ENCODE peak calls at places on chromosomes 16 and 17, in seven cellular contexts. One of them, this sample, is unnamed. For H3K4me1, the result is how much of the 10 kb centered on the place peaks cover.

GRCh38 chr17:28747801-28748750 is 4.3 kb downstream of the TRAF4 start:
- DNase-seq in mammary epithelial cell: no peak
- DNase-seq in HCT116: no peak
- DNase-seq in endodermal cell: peak
- DNase-seq in psoas muscle: no peak
- DNase-seq in ovary: peak
- DNase-seq in mesendoderm: no peak
- DNase-seq in this sample: no peak

GRCh38 chr17:30113213-30113612 is 3.4 kb upstream of the NSRP1 start:
- DNase-seq in mammary epithelial cell: peak
- DNase-seq in psoas muscle: no peak
- DNase-seq in endodermal cell: no peak
- DNase-seq in ovary: no peak
- DNase-seq in HCT116: no peak
- DNase-seq in mesendoderm: no peak
- DNase-seq in this sample: no peak

GRCh38 chr17:58367462-58367861 is 15.5 kb upstream of the SUPT4H1 start:
- DNase-seq in mammary epithelial cell: no peak
- DNase-seq in psoas muscle: no peak
- DNase-seq in HCT116: no peak
- DNase-seq in mesendoderm: no peak
- DNase-seq in ovary: no peak
- DNase-seq in endodermal cell: peak
- DNase-seq in this sample: no peak

GRCh38 chr16:84303516-84303915 is 8.8 kb downstream of the WFDC1 start:
- DNase-seq in endodermal cell: no peak
- DNase-seq in mammary epithelial cell: no peak
- DNase-seq in HCT116: no peak
- DNase-seq in psoas muscle: no peak
- DNase-seq in ovary: no peak
- DNase-seq in mesendoderm: no peak
- DNase-seq in this sample: no peak

GRCh38 chr17:27526603-27527002 is 70.4 kb downstream of the KSR1 start:
- DNase-seq in ovary: peak
- DNase-seq in HCT116: no peak
- DNase-seq in psoas muscle: peak
- DNase-seq in mammary epithelial cell: no peak
- DNase-seq in endodermal cell: peak
- DNase-seq in mesendoderm: peak
- DNase-seq in this sample: no peak

GRCh38 chr17:57939797-57940196 is 15.4 kb downstream of the CUEDC1 start:
- DNase-seq in ovary: no peak
- DNase-seq in mammary epithelial cell: no peak
- DNase-seq in endodermal cell: no peak
- DNase-seq in psoas muscle: no peak
- DNase-seq in mesendoderm: no peak
- DNase-seq in HCT116: no peak
- DNase-seq in this sample: peak

GRCh38 chr17:31722251-31723056 is 136.6 kb downstream of the COPRS start:
- DNase-seq in mesendoderm: no peak
- DNase-seq in HCT116: no peak
- DNase-seq in endodermal cell: no peak
- DNase-seq in psoas muscle: no peak
- DNase-seq in ovary: no peak
- DNase-seq in mammary epithelial cell: no peak
- DNase-seq in this sample: no peak

GRCh38 chr17:3639981-3640596 is 3.5 kb downstream of the CTNS start:
- DNase-seq in psoas muscle: no peak
- DNase-seq in mesendoderm: peak
- DNase-seq in endodermal cell: no peak
- DNase-seq in ovary: no peak
- DNase-seq in HCT116: no peak
- DNase-seq in mammary epithelial cell: no peak
- DNase-seq in this sample: no peak

GRCh38 chr17:82933911-82934310 is 94.1 kb upstream of the ZNF750 start:
- DNase-seq in mesendoderm: peak
- DNase-seq in psoas muscle: peak
- DNase-seq in HCT116: no peak
- DNase-seq in mammary epithelial cell: no peak
- DNase-seq in endodermal cell: no peak
- DNase-seq in ovary: peak
- DNase-seq in this sample: no peak

GRCh38 chr16:53695070-53695469 is 8.6 kb downstream of the RPGRIP1L start:
- DNase-seq in ovary: no peak
- DNase-seq in HCT116: no peak
- DNase-seq in mesendoderm: no peak
- DNase-seq in mammary epithelial cell: peak
- DNase-seq in endodermal cell: no peak
- DNase-seq in psoas muscle: no peak
- DNase-seq in this sample: no peak

GRCh38 chr16:11800385-11800718 is 3.3 kb upstream of the ZC3H7A start:
- DNase-seq in endodermal cell: no peak
- DNase-seq in mesendoderm: no peak
- DNase-seq in psoas muscle: no peak
- DNase-seq in ovary: no peak
- DNase-seq in HCT116: no peak
- DNase-seq in mammary epithelial cell: no peak
- DNase-seq in this sample: no peak

GRCh38 chr17:50953831-50954601 is 87.9 kb upstream of the TOB1 start:
- DNase-seq in psoas muscle: peak
- DNase-seq in HCT116: no peak
- DNase-seq in mesendoderm: peak
- DNase-seq in mammary epithelial cell: peak
- DNase-seq in endodermal cell: peak
- DNase-seq in ovary: peak
- DNase-seq in this sample: no peak

GRCh38 chr16:85415196-85415988 is 197.7 kb upstream of the GSE1 start:
- DNase-seq in mammary epithelial cell: no peak
- DNase-seq in endodermal cell: no peak
- DNase-seq in ovary: peak
- DNase-seq in psoas muscle: no peak
- DNase-seq in mesendoderm: no peak
- DNase-seq in HCT116: no peak
- DNase-seq in this sample: no peak

GRCh38 chr17:78921437-78921971 is 3.7 kb downstream of the TIMP2 start:
- DNase-seq in mammary epithelial cell: no peak
- DNase-seq in mesendoderm: no peak
- DNase-seq in psoas muscle: peak
- DNase-seq in endodermal cell: no peak
- DNase-seq in ovary: no peak
- DNase-seq in HCT116: no peak
- DNase-seq in this sample: no peak

GRCh38 chr16:10738231-10739077 is 5.2 kb upstream of the NUBP1 start:
- DNase-seq in psoas muscle: peak
- DNase-seq in HCT116: peak
- DNase-seq in endodermal cell: no peak
- DNase-seq in mesendoderm: peak
- DNase-seq in ovary: peak
- DNase-seq in mammary epithelial cell: peak
- DNase-seq in this sample: peak

GRCh38 chr16:11407047-11407982 is 62.1 kb downstream of the RMI2 start:
- DNase-seq in psoas muscle: no peak
- DNase-seq in endodermal cell: peak
- DNase-seq in ovary: no peak
- DNase-seq in mesendoderm: peak
- DNase-seq in HCT116: peak
- DNase-seq in mammary epithelial cell: peak
- DNase-seq in this sample: peak

GRCh38 chr16:569445-570254 is at the start of gene PIGQ:
- DNase-seq in HCT116: no peak
- DNase-seq in ovary: peak
- DNase-seq in mammary epithelial cell: peak
- DNase-seq in psoas muscle: peak
- DNase-seq in endodermal cell: peak
- DNase-seq in mesendoderm: peak
- DNase-seq in this sample: peak

GRCh38 chr16:17362946-17363345 is 107.8 kb downstream of the XYLT1 start:
- DNase-seq in mammary epithelial cell: no peak
- DNase-seq in HCT116: no peak
- DNase-seq in endodermal cell: no peak
- DNase-seq in psoas muscle: no peak
- DNase-seq in mesendoderm: no peak
- DNase-seq in ovary: no peak
- DNase-seq in this sample: no peak
- H3K4me1 ChIP-seq in mammary epithelial cell: under half
- H3K4me1 ChIP-seq in HCT116: under half
- H3K4me1 ChIP-seq in endodermal cell: under half
- H3K4me1 ChIP-seq in psoas muscle: under half
- H3K4me1 ChIP-seq in mesendoderm: under half
- H3K4me1 ChIP-seq in ovary: under half
- H3K4me1 ChIP-seq in this sample: half or more

GRCh38 chr16:61149709-61150108 is 886.5 kb downstream of the CDH8 start:
- DNase-seq in endodermal cell: peak
- DNase-seq in mammary epithelial cell: no peak
- DNase-seq in HCT116: no peak
- DNase-seq in psoas muscle: no peak
- DNase-seq in mesendoderm: peak
- DNase-seq in ovary: no peak
- DNase-seq in this sample: no peak

GRCh38 chr16:61150351-61150750 is 885.9 kb downstream of the CDH8 start:
- DNase-seq in psoas muscle: no peak
- DNase-seq in mesendoderm: no peak
- DNase-seq in mammary epithelial cell: no peak
- DNase-seq in HCT116: no peak
- DNase-seq in ovary: no peak
- DNase-seq in endodermal cell: no peak
- DNase-seq in this sample: no peak

GRCh38 chr16:61148930-61149329 is 887.3 kb downstream of the CDH8 start:
- DNase-seq in mesendoderm: peak
- DNase-seq in mammary epithelial cell: no peak
- DNase-seq in ovary: no peak
- DNase-seq in endodermal cell: peak
- DNase-seq in HCT116: no peak
- DNase-seq in psoas muscle: no peak
- DNase-seq in this sample: no peak

DNA sequence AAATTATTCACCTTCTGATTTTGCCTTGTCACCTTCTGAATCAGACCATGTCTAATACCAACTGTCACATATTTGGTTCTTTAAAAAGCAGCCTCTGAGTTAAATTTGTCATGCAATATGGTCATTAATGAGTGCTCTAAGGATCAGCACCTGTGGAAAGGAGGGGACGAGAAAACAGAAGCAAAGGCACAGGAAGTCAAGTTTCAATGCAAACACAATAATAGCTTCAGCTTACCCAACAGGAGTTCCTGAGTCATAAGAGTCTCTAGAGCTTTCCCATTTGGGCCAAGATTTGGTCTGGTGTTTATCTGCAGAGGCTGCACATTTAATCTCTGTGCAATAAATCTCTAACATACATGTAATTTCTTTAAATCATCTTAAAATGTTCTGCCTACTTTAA is 889.8 kb downstream of the CDH8 start:
- DNase-seq in HCT116: no peak
- DNase-seq in mammary epithelial cell: no peak
- DNase-seq in mesendoderm: no peak
- DNase-seq in psoas muscle: no peak
- DNase-seq in endodermal cell: no peak
- DNase-seq in ovary: no peak
- DNase-seq in this sample: no peak
- H3K4me1 ChIP-seq in HCT116: under half
- H3K4me1 ChIP-seq in mammary epithelial cell: under half
- H3K4me1 ChIP-seq in mesendoderm: under half
- H3K4me1 ChIP-seq in psoas muscle: under half
- H3K4me1 ChIP-seq in endodermal cell: under half
- H3K4me1 ChIP-seq in ovary: under half
- H3K4me1 ChIP-seq in this sample: under half

DNA sequence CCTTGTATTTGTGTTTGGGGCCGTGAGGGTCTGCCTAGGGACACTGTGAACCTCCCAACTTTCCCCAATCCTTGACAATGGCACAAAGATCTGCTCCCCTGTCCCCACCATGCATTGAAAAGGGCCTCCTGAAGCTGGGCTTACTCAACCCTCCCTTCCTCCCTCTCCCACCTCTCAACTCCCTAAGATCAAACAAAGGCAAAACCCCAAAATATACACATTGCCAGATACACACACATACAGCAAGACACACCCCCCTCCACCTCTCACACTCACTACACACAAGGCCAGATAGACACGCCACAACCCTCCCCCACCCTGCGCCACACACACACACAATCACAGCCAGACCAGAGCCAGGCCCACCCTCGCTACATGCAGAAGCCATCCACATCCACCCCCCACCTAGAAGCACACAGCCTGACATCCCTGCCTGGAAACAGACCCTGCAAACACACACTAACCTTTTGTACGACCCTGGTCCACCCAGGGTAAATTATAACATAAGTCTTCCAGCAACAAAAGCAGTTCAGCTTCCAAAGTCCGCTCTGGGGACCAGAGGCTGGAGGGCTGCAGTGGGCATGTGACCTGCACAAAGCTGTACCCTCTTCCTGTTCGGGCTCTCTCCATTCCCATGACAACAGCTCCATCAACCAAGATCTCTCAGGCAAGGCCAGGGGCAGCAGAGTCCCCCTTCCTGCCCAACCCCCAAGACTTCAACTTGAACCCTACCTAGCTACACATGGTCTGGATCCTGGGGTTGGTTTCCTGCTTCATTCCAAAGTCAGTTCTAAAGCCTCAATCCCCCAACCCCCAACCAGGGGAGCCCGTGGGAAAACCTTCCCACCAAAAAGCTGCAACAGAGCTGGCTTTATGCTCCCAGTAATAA is 1.9 kb downstream of the PCGF2 start:
- DNase-seq in ovary: no peak
- DNase-seq in psoas muscle: no peak
- DNase-seq in endodermal cell: peak
- DNase-seq in HCT116: no peak
- DNase-seq in mesendoderm: peak
- DNase-seq in mammary epithelial cell: no peak
- DNase-seq in this sample: no peak
- H3K4me1 ChIP-seq in ovary: under half
- H3K4me1 ChIP-seq in psoas muscle: under half
- H3K4me1 ChIP-seq in endodermal cell: under half
- H3K4me1 ChIP-seq in HCT116: under half
- H3K4me1 ChIP-seq in mesendoderm: under half
- H3K4me1 ChIP-seq in mammary epithelial cell: under half
- H3K4me1 ChIP-seq in this sample: under half

GRCh38 chr16:50207652-50208051 is 54.5 kb downstream of the TENT4B start:
- DNase-seq in ovary: no peak
- DNase-seq in endodermal cell: no peak
- DNase-seq in mammary epithelial cell: no peak
- DNase-seq in HCT116: no peak
- DNase-seq in mesendoderm: no peak
- DNase-seq in psoas muscle: no peak
- DNase-seq in this sample: no peak

GRCh38 chr16:50204426-50205108 is 51.5 kb downstream of the TENT4B start:
- DNase-seq in mesendoderm: no peak
- DNase-seq in psoas muscle: no peak
- DNase-seq in ovary: no peak
- DNase-seq in HCT116: no peak
- DNase-seq in endodermal cell: no peak
- DNase-seq in mammary epithelial cell: peak
- DNase-seq in this sample: no peak

GRCh38 chr16:50209548-50210265 is 56.6 kb downstream of the TENT4B start:
- DNase-seq in mesendoderm: peak
- DNase-seq in ovary: no peak
- DNase-seq in HCT116: no peak
- DNase-seq in mammary epithelial cell: no peak
- DNase-seq in psoas muscle: no peak
- DNase-seq in endodermal cell: peak
- DNase-seq in this sample: no peak

GRCh38 chr16:50210266-50211038 is 55.9 kb upstream of the ADCY7 start:
- DNase-seq in mesendoderm: peak
- DNase-seq in mammary epithelial cell: peak
- DNase-seq in endodermal cell: peak
- DNase-seq in HCT116: peak
- DNase-seq in psoas muscle: peak
- DNase-seq in ovary: peak
- DNase-seq in this sample: peak

GRCh38 chr16:50208460-50208931 is 55.4 kb downstream of the TENT4B start:
- DNase-seq in endodermal cell: no peak
- DNase-seq in psoas muscle: no peak
- DNase-seq in mammary epithelial cell: peak
- DNase-seq in ovary: no peak
- DNase-seq in mesendoderm: no peak
- DNase-seq in HCT116: no peak
- DNase-seq in this sample: no peak
- H3K4me1 ChIP-seq in endodermal cell: under half
- H3K4me1 ChIP-seq in psoas muscle: half or more
- H3K4me1 ChIP-seq in mammary epithelial cell: half or more
- H3K4me1 ChIP-seq in ovary: under half
- H3K4me1 ChIP-seq in mesendoderm: under half
- H3K4me1 ChIP-seq in HCT116: under half
- H3K4me1 ChIP-seq in this sample: under half